ENCODE peak calls at places on chromosomes 5 and 9, in four cellular contexts. R is esophagus squamous epithelium, J is kidney epithelial cell, S is WERI-Rb-1. Q is an unnamed sample.

GRCh38 chr9:129235931-129236331 is 57.9 kb upstream of the IER5L start:
- DNase-seq in R (no peak), J (no peak), S (no peak), Q (no peak)

GRCh38 chr9:6761306-6761705 is 3.5 kb downstream of the KDM4C start:
- DNase-seq in J (no peak), S (no peak), R (no peak), Q (no peak)

GRCh38 chr5:33891731-33892418 is at the start of gene ADAMTS12:
- DNase-seq in S (no peak), J (no peak), R (no peak), Q (no peak)

GRCh38 chr9:34957492-34958410 is at the start of gene PHF24:
- DNase-seq in J (no peak), S (peak; percentile 38), R (no peak), Q (no peak)

GRCh38 chr9:19690128-19690527 is 98.7 kb downstream of the SLC24A2 start:
- DNase-seq in R (no peak), J (no peak), S (no peak), Q (no peak)

GRCh38 chr5:52794519-52794918 is 6.8 kb downstream of the ITGA1 start:
- DNase-seq in R (no peak), S (no peak), J (no peak), Q (no peak)

GRCh38 chr9:135053133-135053532 is 34.3 kb upstream of the OLFM1 start:
- DNase-seq in S (no peak), J (no peak), R (no peak), Q (no peak)

GRCh38 chr5:147539053-147539452 is 29.2 kb upstream of the DPYSL3 start:
- DNase-seq in J (no peak), S (no peak), R (no peak), Q (no peak)

GRCh38 chr5:1950708-1951103 is 68.0 kb upstream of the IRX4 start:
- DNase-seq in R (no peak), S (no peak), J (no peak), Q (no peak)

GRCh38 chr5:52922384-52922783 is 66.8 kb upstream of the ITGA2 start:
- DNase-seq in J (peak; percentile 88), S (no peak), R (no peak), Q (peak; percentile 99)

GRCh38 chr9:5582835-5583195 is 46.1 kb upstream of the RIC1 start:
- DNase-seq in J (peak; percentile 49), S (no peak), R (no peak), Q (peak; percentile 84)

GRCh38 chr5:13244151-13244550 is 700.3 kb downstream of the DNAH5 start:
- DNase-seq in S (no peak), J (no peak), R (no peak), Q (no peak)

GRCh38 chr5:10590226-10591047 is 26.6 kb downstream of the ANKRD33B start:
- DNase-seq in J (no peak), S (no peak), R (no peak), Q (no peak)

GRCh38 chr5:58135571-58136335 is 324.1 kb downstream of the PLK2 start:
- DNase-seq in J (no peak), R (no peak), S (no peak), Q (no peak)

GRCh38 chr5:1546556-1546955 is 22.8 kb upstream of the LPCAT1 start:
- DNase-seq in J (no peak), S (peak; percentile 9), R (no peak), Q (no peak)

GRCh38 chr5:172442592-172442991 is 11.7 kb downstream of the SH3PXD2B start:
- DNase-seq in J (no peak), R (no peak), S (no peak), Q (no peak)

GRCh38 chr5:33194914-33195313 is 245.9 kb upstream of the TARS1 start:
- DNase-seq in J (no peak), S (no peak), R (no peak), Q (no peak)

GRCh38 chr9:99172129-99173091 is 49.3 kb downstream of the ALG2 start:
- DNase-seq in S (peak; percentile 95), R (no peak), J (no peak), Q (no peak)

GRCh38 chr9:132018957-132019405 is 60.7 kb downstream of the MED27 start:
- DNase-seq in J (no peak), R (no peak), S (no peak), Q (no peak)

GRCh38 chr5:135890867-135891266 is 4.8 kb downstream of the IL9 start:
- DNase-seq in R (no peak), J (no peak), S (no peak), Q (no peak)

GRCh38 chr9:106921341-106921899 is 58.5 kb downstream of the ZNF462 start:
- DNase-seq in R (no peak), S (peak; percentile 61), J (peak; percentile 32), Q (no peak)

GRCh38 chr5:171999100-171999499 is 7.3 kb downstream of the FBXW11 start:
- DNase-seq in J (no peak), S (no peak), R (no peak), Q (no peak)

GRCh38 chr5:135135530-135136201 is 101.6 kb upstream of the PITX1 start:
- DNase-seq in S (no peak), J (no peak), R (no peak), Q (no peak)

GRCh38 chr5:7606840-7607453 is 211.0 kb downstream of the ADCY2 start:
- DNase-seq in R (no peak), S (no peak), J (no peak), Q (no peak)

GRCh38 chr5:19496056-19496455 is 491.9 kb downstream of the CDH18 start:
- DNase-seq in S (no peak), J (no peak), R (no peak), Q (no peak)

GRCh38 chr9:20570756-20571155 is 51.5 kb downstream of the MLLT3 start:
- DNase-seq in J (no peak), R (no peak), S (no peak), Q (no peak)

GRCh38 chr5:168887931-168888330 is 308.8 kb upstream of the PANK3 start:
- DNase-seq in S (no peak), R (no peak), J (no peak), Q (no peak)

GRCh38 chr5:57445715-57446037 is 36.9 kb downstream of the ACTBL2 start:
- DNase-seq in S (no peak), R (no peak), J (no peak), Q (no peak)

GRCh38 chr5:14266171-14266570 is 123.0 kb downstream of the TRIO start:
- DNase-seq in S (no peak), J (no peak), R (no peak), Q (no peak)

GRCh38 chr9:124110307-124110915 is 98.8 kb downstream of the LHX2 start:
- DNase-seq in S (no peak), R (no peak), J (peak; percentile 9), Q (no peak)

GRCh38 chr5:54985301-54986268 is at the start of gene ESM1:
- DNase-seq in R (no peak), J (peak; percentile 25), S (no peak), Q (no peak)
- TF ChIP-seq CTCF in R (no peak), J (no peak), S (no peak), Q (no peak)

DNA sequence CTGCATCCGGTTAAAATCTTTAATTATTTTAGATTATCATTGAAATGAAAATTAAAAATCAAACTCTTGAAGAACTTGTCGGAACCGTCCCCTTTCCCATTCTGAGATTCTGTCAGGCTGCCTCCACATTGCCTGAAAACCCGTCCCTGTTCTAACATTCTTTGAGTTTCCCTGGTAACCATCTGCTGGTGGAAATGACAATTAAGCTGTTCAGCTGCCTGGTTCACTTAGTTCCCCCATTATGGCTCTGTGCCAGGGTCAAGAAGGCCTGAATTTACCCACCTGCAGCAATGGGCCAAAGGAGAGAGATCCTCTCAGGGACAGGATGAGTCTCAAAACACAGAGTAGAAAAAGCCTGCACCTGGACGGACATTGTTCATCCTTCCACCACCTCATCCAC is 11.8 kb upstream of the TCOF1 start:
- DNase-seq in J (no peak), R (no peak), S (no peak), Q (no peak)
- H3K4me3 ChIP-seq in J (no peak overlapping the region), R (no peak overlapping the region), S (no peak overlapping the region), Q (no peak overlapping the region)

GRCh38 chr5:127074466-127074865 is 1.2 kb upstream of the C5orf63 start:
- DNase-seq in R (no peak), J (no peak), S (no peak), Q (no peak)

GRCh38 chr5:127077346-127077745 is 4.0 kb upstream of the C5orf63 start:
- DNase-seq in R (no peak), S (no peak), J (no peak), Q (no peak)

GRCh38 chr5:127070243-127070642 is 3.1 kb downstream of the C5orf63 start:
- DNase-seq in S (no peak), J (no peak), R (no peak), Q (no peak)

GRCh38 chr5:127076730-127077129 is 3.4 kb upstream of the C5orf63 start:
- DNase-seq in R (no peak), J (no peak), S (no peak), Q (no peak)

GRCh38 chr5:127072861-127073846 is at the start of gene C5orf63:
- DNase-seq in R (no peak), J (no peak), S (peak; percentile 71), Q (no peak)
- TF ChIP-seq CTCF in R (peak; percentile 56), J (no peak), S (no peak), Q (peak; percentile 4)

DNA sequence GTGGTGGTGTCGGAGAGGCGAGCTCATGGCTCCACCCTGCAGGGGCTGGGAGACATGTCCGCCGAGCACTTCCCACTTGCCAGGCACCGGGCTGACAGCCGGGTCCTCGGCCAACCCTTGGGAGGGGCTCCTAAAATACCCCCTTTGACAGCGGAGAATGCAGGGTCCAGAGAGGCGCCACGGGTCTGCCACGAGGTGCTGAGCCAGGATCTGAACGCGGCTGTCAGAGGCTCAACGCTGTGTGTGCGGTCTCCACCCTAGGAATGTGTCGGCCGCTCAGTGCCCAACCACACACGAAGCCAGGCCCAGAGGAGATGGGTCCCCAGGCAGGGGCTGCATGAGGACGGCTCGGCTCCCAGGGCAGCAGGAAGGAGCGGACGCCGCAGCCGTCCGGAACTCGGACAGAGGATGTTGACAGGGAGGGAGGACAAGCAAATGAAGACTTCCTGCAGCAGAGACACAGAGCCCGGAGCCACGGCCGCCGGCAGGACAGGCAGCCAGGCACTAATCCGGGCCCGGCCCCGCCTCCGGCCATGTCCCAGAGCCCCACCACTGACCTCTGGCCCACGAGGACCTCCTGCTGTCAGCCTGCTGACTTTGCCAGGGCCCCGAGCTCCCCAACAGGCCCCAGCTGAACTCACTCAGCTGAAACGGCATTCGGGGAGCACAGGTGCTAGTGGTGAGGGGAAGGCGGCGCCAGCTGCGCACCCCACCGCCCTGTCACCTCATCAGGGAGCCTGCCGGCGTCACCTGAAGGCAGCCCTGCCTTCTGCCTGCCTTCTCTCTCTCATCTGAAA is 12.8 kb downstream of the VAV2 start:
- DNase-seq in J (no peak), R (no peak), S (peak; percentile 64), Q (no peak)
- H3K4me3 ChIP-seq in J (no peak overlapping the region), R (peak overlapping the region; percentile 37), S (no peak overlapping the region), Q (peak overlapping the region; percentile 23)

DNA sequence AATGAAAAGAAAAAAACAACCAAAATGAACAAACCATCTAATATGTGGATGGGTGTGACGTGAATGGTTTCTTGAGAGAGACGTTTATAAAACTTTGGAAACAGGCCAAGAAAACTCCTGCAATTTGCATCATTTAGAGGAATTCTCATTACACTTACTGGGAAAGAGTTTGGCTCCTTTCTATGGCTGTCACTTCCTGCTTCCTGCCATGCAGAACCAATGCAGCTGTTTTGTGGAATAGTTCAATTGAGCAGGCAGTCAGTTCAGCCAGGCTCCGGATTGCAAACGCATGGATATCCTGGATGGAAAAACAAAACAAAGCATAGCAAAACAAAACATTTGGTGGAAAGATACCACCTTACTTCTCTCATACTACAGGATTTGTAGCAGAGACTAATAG is 36.6 kb downstream of the FAM114A2 start:
- DNase-seq in R (no peak), J (no peak), S (no peak), Q (no peak)
- TF ChIP-seq CTCF in R (no peak), J (no peak), S (no peak), Q (no peak)

GRCh38 chr5:149759563-149759962 is 29.5 kb downstream of the PPARGC1B start:
- DNase-seq in R (no peak), S (no peak), J (no peak), Q (no peak)
- H3K4me3 ChIP-seq in R (no peak overlapping the region), S (no peak overlapping the region), J (no peak overlapping the region), Q (no peak overlapping the region)

GRCh38 chr9:90053027-90053426 is 448.2 kb downstream of the GADD45G start:
- DNase-seq in J (no peak), S (peak; percentile 97), R (no peak), Q (no peak)
- TF ChIP-seq CTCF in J (peak; percentile 28), S (peak; percentile 87), R (no peak), Q (peak; percentile 43)